ENCODE peak calls at places on chromosomes 16 and 17, in eight cellular contexts. A is HL-60, C is breast epithelium, H is heart left ventricle, X is H9, Z is kidney, P is DND-41, B is MM.1S. N is an unnamed sample.

GRCh38 chr16:77897038-77897437 is 108.7 kb downstream of the VAT1L start:
- DNase-seq in A (peak; percentile 16), C (no peak), H (no peak), X (no peak), Z (no peak), P (no peak), B (no peak), N (no peak)

GRCh38 chr16:83345846-83346245 is 461.9 kb upstream of the HSBP1 start:
- DNase-seq in A (no peak), C (no peak), H (no peak), X (no peak), Z (no peak), P (no peak), B (no peak), N (no peak)

GRCh38 chr17:2749058-2749783 is at the start of gene CCDC92B:
- DNase-seq in A (no peak), C (no peak), H (peak; percentile 44), X (peak; percentile 51), Z (no peak), P (no peak), B (no peak), N (no peak)

GRCh38 chr16:4970010-4970409 is 11.9 kb downstream of the SEC14L5 start:
- DNase-seq in A (no peak), C (no peak), H (no peak), X (no peak), Z (peak; percentile 10), P (peak; percentile 60), B (no peak), N (peak; percentile 26)

GRCh38 chr17:59496178-59496577 is 69.2 kb upstream of the DHX40 start:
- DNase-seq in A (no peak), C (no peak), H (no peak), X (no peak), Z (no peak), P (no peak), B (no peak), N (no peak)

GRCh38 chr17:45284176-45285140 is 22.6 kb upstream of the SPATA32 start:
- DNase-seq in A (no peak), C (no peak), H (peak; percentile 72), X (peak; percentile 60), Z (peak; percentile 54), P (peak; percentile 30), B (peak; percentile 19), N (no peak)

GRCh38 chr17:57370583-57370982 is 114.3 kb downstream of the MSI2 start:
- DNase-seq in A (no peak), C (no peak), H (no peak), X (no peak), Z (no peak), P (no peak), B (no peak), N (no peak)

GRCh38 chr17:17413821-17414220 is 63.0 kb upstream of the MED9 start:
- DNase-seq in A (no peak), C (no peak), H (no peak), X (no peak), Z (no peak), P (no peak), B (no peak), N (no peak)

GRCh38 chr17:58337126-58337599 is 8.6 kb upstream of the TSPOAP1 start:
- DNase-seq in A (no peak), C (no peak), H (no peak), X (peak; percentile 48), Z (peak; percentile 58), P (peak; percentile 83), B (peak; percentile 50), N (no peak)

GRCh38 chr16:68367034-68367433 is 56.2 kb downstream of the PRMT7 start:
- DNase-seq in A (no peak), C (no peak), H (no peak), X (peak; percentile 78), Z (no peak), P (peak; percentile 80), B (no peak), N (peak; percentile 41)

GRCh38 chr16:30555848-30556473 is 2.2 kb downstream of the ZNF764 start:
- DNase-seq in A (no peak), C (no peak), H (no peak), X (no peak), Z (no peak), P (no peak), B (no peak), N (no peak)

GRCh38 chr16:72284042-72284789 is 112.3 kb upstream of the PMFBP1 start:
- DNase-seq in A (no peak), C (no peak), H (no peak), X (no peak), Z (no peak), P (no peak), B (no peak), N (no peak)

GRCh38 chr17:45575126-45575885 is 84.8 kb upstream of the PLEKHM1 start:
- DNase-seq in A (no peak), C (no peak), H (no peak), X (no peak), Z (no peak), P (no peak), B (no peak), N (no peak)

GRCh38 chr16:15996432-15997109 is 47.2 kb downstream of the ABCC1 start:
- DNase-seq in A (no peak), C (no peak), H (no peak), X (no peak), Z (peak; percentile 82), P (no peak), B (no peak), N (no peak)

GRCh38 chr17:19677736-19678379 is 29.3 kb downstream of the ALDH3A2 start:
- DNase-seq in A (no peak), C (no peak), H (no peak), X (peak; percentile 50), Z (no peak), P (no peak), B (no peak), N (no peak)

GRCh38 chr16:74999683-75000480 is 1.1 kb downstream of the ZNRF1 start:
- DNase-seq in A (no peak), C (peak; percentile 66), H (peak; percentile 77), X (peak; percentile 76), Z (peak; percentile 87), P (peak; percentile 61), B (no peak), N (peak; percentile 35)

GRCh38 chr17:76353004-76353598 is 615 bp downstream of the PRPSAP1 start:
- DNase-seq in A (no peak), C (no peak), H (peak; percentile 65), X (peak; percentile 50), Z (peak; percentile 75), P (no peak), B (no peak), N (peak; percentile 58)

GRCh38 chr16:81623365-81624102 is 155.6 kb upstream of the PLCG2 start:
- DNase-seq in A (no peak), C (no peak), H (peak; percentile 29), X (no peak), Z (no peak), P (peak; percentile 46), B (peak; percentile 65), N (no peak)

GRCh38 chr17:53631486-53631885 is 191.2 kb upstream of the KIF2B start:
- DNase-seq in A (no peak), C (no peak), H (no peak), X (no peak), Z (no peak), P (no peak), B (no peak), N (no peak)

GRCh38 chr16:3756113-3756512 is 38.8 kb upstream of the TRAP1 start:
- DNase-seq in A (no peak), C (no peak), H (no peak), X (no peak), Z (no peak), P (no peak), B (no peak), N (peak; percentile 10)

GRCh38 chr17:31561469-31562412 is 170.3 kb downstream of the RAB11FIP4 start:
- DNase-seq in A (no peak), C (no peak), H (no peak), X (no peak), Z (peak; percentile 77), P (no peak), B (no peak), N (no peak)

GRCh38 chr17:74005790-74006189 is 197.7 kb upstream of the RPL38 start:
- DNase-seq in A (no peak), C (no peak), H (no peak), X (peak; percentile 52), Z (no peak), P (no peak), B (no peak), N (no peak)

GRCh38 chr17:21397341-21398050 is 21.3 kb downstream of the KCNJ12 start:
- DNase-seq in A (no peak), C (no peak), H (no peak), X (no peak), Z (no peak), P (no peak), B (no peak), N (no peak)

GRCh38 chr17:2034157-2034556 is 4.2 kb downstream of the DPH1 start:
- DNase-seq in A (no peak), C (no peak), H (no peak), X (peak; percentile 53), Z (no peak), P (no peak), B (no peak), N (no peak)

GRCh38 chr17:12521416-12521815 is 144.3 kb upstream of the MYOCD start:
- DNase-seq in A (no peak), C (no peak), H (no peak), X (no peak), Z (no peak), P (no peak), B (no peak), N (no peak)
- TF ChIP-seq CTCF in A (no peak), C (no peak), H (no peak), X (no peak), Z (no peak), P (no peak), B (no peak), N (no peak)

GRCh38 chr17:78715876-78716275 is 66.2 kb downstream of the CYTH1 start:
- DNase-seq in A (no peak), C (no peak), H (no peak), X (no peak), Z (no peak), P (no peak), B (no peak), N (no peak)
- H3K27ac ChIP-seq in A (no peak overlapping the region), C (no peak overlapping the region), H (no peak overlapping the region), X (no peak overlapping the region), Z (no peak overlapping the region), P (no peak overlapping the region), B (peak overlapping the region; percentile 97), N (peak overlapping the region; percentile 94)

DNA sequence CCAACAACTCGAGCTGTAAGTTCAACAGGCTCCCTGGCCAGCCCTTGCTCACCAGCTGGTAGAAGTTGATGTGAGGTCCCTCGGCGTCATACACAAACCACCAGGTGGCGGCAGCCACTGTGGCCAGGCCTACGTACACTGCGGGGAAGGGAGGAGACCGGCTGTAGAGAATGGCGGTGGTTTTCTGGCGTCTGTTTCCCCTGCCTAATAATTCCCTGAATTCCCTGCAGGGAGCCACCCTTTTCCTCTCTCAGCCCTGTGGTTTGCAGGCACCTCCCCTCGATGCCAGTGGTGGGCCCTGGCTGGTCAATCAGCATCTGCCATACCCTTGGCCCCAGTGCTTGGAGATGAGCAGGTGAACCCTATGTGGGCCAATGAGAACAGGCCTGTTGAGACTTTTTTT is 18.9 kb upstream of the P2RX1 start:
- DNase-seq in A (no peak), C (peak; percentile 78), H (no peak), X (peak; percentile 96), Z (peak; percentile 89), P (peak; percentile 55), B (no peak), N (no peak)
- TF ChIP-seq CTCF in A (peak; percentile 8), C (peak; percentile 26), H (peak; percentile 60), X (peak; percentile 86), Z (peak; percentile 73), P (peak; percentile 70), B (peak; percentile 12), N (peak; percentile 33)

GRCh38 chr16:57484515-57485005 is 1.7 kb downstream of the DOK4 start:
- DNase-seq in A (no peak), C (peak; percentile 39), H (no peak), X (no peak), Z (no peak), P (no peak), B (no peak), N (no peak)
- H3K27ac ChIP-seq in A (no peak overlapping the region), C (peak overlapping the region; percentile 60), H (no peak overlapping the region), X (no peak overlapping the region), Z (no peak overlapping the region), P (no peak overlapping the region), B (no peak overlapping the region), N (no peak overlapping the region)

N was measured in dorsolateral prefrontal cortex.